ENCODE peak calls at places on chromosomes 12 and 14, in four cellular contexts. One of them, this sample, is unnamed.

GRCh38 chr12:43762596-43762995 is 3.8 kb downstream of the IRAK4 start:
- DNase-seq in IMR-90: no peak
- DNase-seq in K562: no peak
- DNase-seq in tibial artery: no peak
- DNase-seq in this sample: no peak

GRCh38 chr14:42499137-42499536 is 892.5 kb downstream of the LRFN5 start:
- DNase-seq in IMR-90: no peak
- DNase-seq in tibial artery: no peak
- DNase-seq in K562: no peak
- DNase-seq in this sample: no peak

GRCh38 chr14:73342670-73343069 is 105.4 kb downstream of the PAPLN start:
- DNase-seq in tibial artery: no peak
- DNase-seq in K562: no peak
- DNase-seq in IMR-90: no peak
- DNase-seq in this sample: no peak

GRCh38 chr14:55133416-55133815 is 4.4 kb downstream of the LGALS3 start:
- DNase-seq in tibial artery: no peak
- DNase-seq in IMR-90: peak
- DNase-seq in K562: peak
- DNase-seq in this sample: no peak

GRCh38 chr12:552466-552865 is 92.7 kb downstream of the B4GALNT3 start:
- DNase-seq in IMR-90: no peak
- DNase-seq in K562: no peak
- DNase-seq in tibial artery: no peak
- DNase-seq in this sample: no peak

GRCh38 chr14:69527635-69528034 is 43.1 kb downstream of the PLEKHD1 start:
- DNase-seq in tibial artery: no peak
- DNase-seq in IMR-90: no peak
- DNase-seq in K562: no peak
- DNase-seq in this sample: no peak

GRCh38 chr12:116508145-116509121 is 50.7 kb upstream of the MAP1LC3B2 start:
- DNase-seq in K562: peak
- DNase-seq in IMR-90: no peak
- DNase-seq in tibial artery: no peak
- DNase-seq in this sample: no peak

GRCh38 chr12:57087689-57088441 is 1.0 kb upstream of the NAB2 start:
- DNase-seq in K562: peak
- DNase-seq in IMR-90: peak
- DNase-seq in tibial artery: peak
- DNase-seq in this sample: peak

GRCh38 chr14:24132061-24132685 is 1.7 kb downstream of the FITM1 start:
- DNase-seq in tibial artery: no peak
- DNase-seq in K562: no peak
- DNase-seq in IMR-90: no peak
- DNase-seq in this sample: no peak

GRCh38 chr12:27083861-27084271 is 1.5 kb upstream of the C12orf71 start:
- DNase-seq in tibial artery: peak
- DNase-seq in IMR-90: peak
- DNase-seq in K562: no peak
- DNase-seq in this sample: peak

GRCh38 chr14:52954346-52955214 is 3.7 kb upstream of the FERMT2 start:
- DNase-seq in tibial artery: no peak
- DNase-seq in IMR-90: peak
- DNase-seq in K562: no peak
- DNase-seq in this sample: peak

GRCh38 chr14:101471723-101472517 is 89.4 kb upstream of the DIO3 start:
- DNase-seq in IMR-90: no peak
- DNase-seq in K562: no peak
- DNase-seq in tibial artery: no peak
- DNase-seq in this sample: no peak

GRCh38 chr14:51094282-51094821 is 553 bp downstream of the TRIM9 start:
- DNase-seq in K562: no peak
- DNase-seq in tibial artery: no peak
- DNase-seq in IMR-90: no peak
- DNase-seq in this sample: no peak

GRCh38 chr14:102066041-102066451 is 20.8 kb downstream of the HSP90AA1 start:
- DNase-seq in tibial artery: no peak
- DNase-seq in IMR-90: no peak
- DNase-seq in K562: no peak
- DNase-seq in this sample: no peak

GRCh38 chr12:92007787-92008186 is 137.9 kb downstream of the BTG1 start:
- DNase-seq in tibial artery: no peak
- DNase-seq in IMR-90: no peak
- DNase-seq in K562: no peak
- DNase-seq in this sample: no peak

GRCh38 chr12:124006582-124007170 is 33.7 kb downstream of the ZNF664 start:
- DNase-seq in tibial artery: no peak
- DNase-seq in IMR-90: no peak
- DNase-seq in K562: peak
- DNase-seq in this sample: no peak

GRCh38 chr14:88380405-88380804 is 5.1 kb upstream of the SPATA7 start:
- DNase-seq in IMR-90: peak
- DNase-seq in tibial artery: no peak
- DNase-seq in K562: no peak
- DNase-seq in this sample: peak
- TF ChIP-seq CTCF in IMR-90: peak
- TF ChIP-seq CTCF in tibial artery: no peak
- TF ChIP-seq CTCF in K562: peak
- TF ChIP-seq CTCF in this sample: peak

GRCh38 chr14:60642270-60642789 is 6.9 kb downstream of the SIX1 start:
- DNase-seq in tibial artery: no peak
- DNase-seq in IMR-90: no peak
- DNase-seq in K562: no peak
- DNase-seq in this sample: no peak

GRCh38 chr14:60645191-60645590 is 4.1 kb downstream of the SIX1 start:
- DNase-seq in K562: no peak
- DNase-seq in tibial artery: no peak
- DNase-seq in IMR-90: no peak
- DNase-seq in this sample: no peak

GRCh38 chr14:60641722-60642269 is 7.5 kb downstream of the SIX1 start:
- DNase-seq in tibial artery: no peak
- DNase-seq in K562: no peak
- DNase-seq in IMR-90: no peak
- DNase-seq in this sample: no peak

GRCh38 chr14:60642790-60643397 is 6.4 kb downstream of the SIX1 start:
- DNase-seq in tibial artery: no peak
- DNase-seq in IMR-90: no peak
- DNase-seq in K562: no peak
- DNase-seq in this sample: no peak

DNA sequence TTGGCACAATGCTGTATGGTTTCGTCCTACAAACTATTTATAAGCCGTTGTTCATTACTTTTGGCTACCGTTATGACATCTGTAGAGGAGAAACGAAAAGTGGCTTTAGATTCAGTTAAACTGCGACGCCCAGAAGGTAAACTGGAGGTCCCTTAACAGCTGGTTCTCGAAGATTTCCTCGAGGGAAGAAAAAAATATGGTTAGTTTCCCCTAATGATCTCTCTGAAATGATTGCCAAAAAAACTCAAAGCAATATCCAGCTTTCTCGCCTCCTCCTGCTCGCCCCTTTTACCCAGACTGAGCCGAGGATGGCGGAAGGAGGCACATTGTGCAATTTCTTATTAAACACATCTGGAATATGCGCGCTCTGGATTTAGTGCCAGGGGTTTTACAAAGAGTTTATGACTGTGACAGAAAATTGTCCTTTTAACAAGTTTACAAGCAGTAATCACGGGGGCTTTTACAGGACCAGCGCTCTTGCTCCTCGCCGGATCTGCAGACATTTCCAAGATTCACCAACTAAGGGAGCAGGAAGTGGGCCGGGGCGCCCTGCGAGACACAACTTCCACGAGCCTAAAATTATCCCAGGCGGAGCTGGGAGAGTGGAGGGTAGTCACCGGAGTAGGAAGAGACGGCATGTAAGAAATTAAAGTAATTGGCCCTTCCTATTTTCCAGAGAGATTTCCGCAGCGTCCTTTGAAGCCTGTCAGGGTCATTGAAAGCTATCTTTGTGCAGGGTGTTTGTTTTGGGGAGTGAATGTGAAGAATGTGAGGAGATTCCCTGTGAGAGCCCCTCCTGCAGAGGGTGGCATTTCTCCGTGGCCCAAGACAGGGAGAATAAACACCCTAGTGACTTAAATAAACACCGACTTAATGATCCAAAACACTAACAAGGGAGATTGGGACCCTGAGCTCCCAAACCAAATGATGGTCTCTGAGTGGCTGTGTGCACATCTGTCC is 5.6 kb downstream of the SIX1 start:
- DNase-seq in IMR-90: peak
- DNase-seq in tibial artery: peak
- DNase-seq in K562: no peak
- DNase-seq in this sample: no peak
- H3K4me3 ChIP-seq in IMR-90: no peak
- H3K4me3 ChIP-seq in tibial artery: peak
- H3K4me3 ChIP-seq in K562: no peak
- H3K4me3 ChIP-seq in this sample: peak

GRCh38 chr14:105011312-105011990 is 9.4 kb downstream of the CDCA4 start:
- DNase-seq in IMR-90: no peak
- DNase-seq in tibial artery: no peak
- DNase-seq in K562: no peak
- DNase-seq in this sample: no peak

GRCh38 chr14:105014032-105014431 is 6.9 kb downstream of the CDCA4 start:
- DNase-seq in K562: no peak
- DNase-seq in IMR-90: no peak
- DNase-seq in tibial artery: no peak
- DNase-seq in this sample: no peak

GRCh38 chr14:105014631-105015030 is 6.3 kb downstream of the CDCA4 start:
- DNase-seq in IMR-90: no peak
- DNase-seq in K562: no peak
- DNase-seq in tibial artery: no peak
- DNase-seq in this sample: no peak

GRCh38 chr14:105012171-105012985 is 8.5 kb downstream of the CDCA4 start:
- DNase-seq in K562: no peak
- DNase-seq in tibial artery: no peak
- DNase-seq in IMR-90: no peak
- DNase-seq in this sample: no peak

GRCh38 chr14:105013150-105013787 is 7.6 kb downstream of the CDCA4 start:
- DNase-seq in IMR-90: peak
- DNase-seq in K562: no peak
- DNase-seq in tibial artery: no peak
- DNase-seq in this sample: no peak
- TF ChIP-seq CTCF in IMR-90: no peak
- TF ChIP-seq CTCF in K562: no peak
- TF ChIP-seq CTCF in tibial artery: no peak
- TF ChIP-seq CTCF in this sample: no peak

GRCh38 chr14:98185036-98185435 is 1087.0 kb downstream of the BCL11B start:
- DNase-seq in tibial artery: no peak
- DNase-seq in K562: no peak
- DNase-seq in IMR-90: no peak
- DNase-seq in this sample: no peak
- H3K4me3 ChIP-seq in tibial artery: no peak
- H3K4me3 ChIP-seq in K562: no peak
- H3K4me3 ChIP-seq in IMR-90: no peak
- H3K4me3 ChIP-seq in this sample: no peak

GRCh38 chr14:31745741-31746140 is 184.5 kb downstream of the NUBPL start:
- DNase-seq in IMR-90: no peak
- DNase-seq in K562: no peak
- DNase-seq in tibial artery: no peak
- DNase-seq in this sample: no peak
- TF ChIP-seq CTCF in IMR-90: no peak
- TF ChIP-seq CTCF in K562: no peak
- TF ChIP-seq CTCF in tibial artery: no peak
- TF ChIP-seq CTCF in this sample: no peak

This sample was measured in astrocyte of the spinal cord.